ENCODE peak calls at places on chromosomes 16 and 17, in six cellular contexts. One of them, this sample, is unnamed.

GRCh38 chr16:66588981-66589713 is 9.9 kb downstream of the CMTM2 start:
- DNase-seq in caudate nucleus: no peak
- DNase-seq in occipital lobe: no peak
- DNase-seq in stimulated activated CD8-positive, alpha-beta memory T cell treated with anti-CD3 and anti-CD28 coated beads, Interleukin-7, amount 100 ng/mL, for 1 hour: peak; percentile 21
- DNase-seq in midbrain: peak; percentile 25
- DNase-seq in Kasumi-1: peak; percentile 77
- DNase-seq in this sample: no peak

GRCh38 chr17:10032142-10032541 is 127.1 kb upstream of the RCVRN start:
- DNase-seq in midbrain: no peak
- DNase-seq in stimulated activated CD8-positive, alpha-beta memory T cell treated with anti-CD3 and anti-CD28 coated beads, Interleukin-7, amount 100 ng/mL, for 1 hour: no peak
- DNase-seq in caudate nucleus: no peak
- DNase-seq in occipital lobe: no peak
- DNase-seq in Kasumi-1: no peak
- DNase-seq in this sample: no peak

GRCh38 chr16:24070851-24071250 is 185.3 kb upstream of the CACNG3 start:
- DNase-seq in Kasumi-1: peak; percentile 32
- DNase-seq in midbrain: peak; percentile 4
- DNase-seq in stimulated activated CD8-positive, alpha-beta memory T cell treated with anti-CD3 and anti-CD28 coated beads, Interleukin-7, amount 100 ng/mL, for 1 hour: no peak
- DNase-seq in caudate nucleus: no peak
- DNase-seq in occipital lobe: no peak
- DNase-seq in this sample: no peak

GRCh38 chr16:16041196-16041892 is 91.9 kb downstream of the ABCC1 start:
- DNase-seq in stimulated activated CD8-positive, alpha-beta memory T cell treated with anti-CD3 and anti-CD28 coated beads, Interleukin-7, amount 100 ng/mL, for 1 hour: no peak
- DNase-seq in midbrain: no peak
- DNase-seq in caudate nucleus: no peak
- DNase-seq in occipital lobe: no peak
- DNase-seq in Kasumi-1: no peak
- DNase-seq in this sample: no peak

GRCh38 chr16:27470567-27471431 is 68.8 kb downstream of the IL21R start:
- DNase-seq in Kasumi-1: no peak
- DNase-seq in midbrain: no peak
- DNase-seq in caudate nucleus: no peak
- DNase-seq in stimulated activated CD8-positive, alpha-beta memory T cell treated with anti-CD3 and anti-CD28 coated beads, Interleukin-7, amount 100 ng/mL, for 1 hour: no peak
- DNase-seq in occipital lobe: no peak
- DNase-seq in this sample: no peak

GRCh38 chr17:15740570-15741120 is 8.6 kb downstream of the TBC1D26 start:
- DNase-seq in stimulated activated CD8-positive, alpha-beta memory T cell treated with anti-CD3 and anti-CD28 coated beads, Interleukin-7, amount 100 ng/mL, for 1 hour: no peak
- DNase-seq in caudate nucleus: no peak
- DNase-seq in midbrain: no peak
- DNase-seq in occipital lobe: no peak
- DNase-seq in Kasumi-1: no peak
- DNase-seq in this sample: no peak

GRCh38 chr17:64786337-64786736 is 124.2 kb upstream of the SMURF2 start:
- DNase-seq in stimulated activated CD8-positive, alpha-beta memory T cell treated with anti-CD3 and anti-CD28 coated beads, Interleukin-7, amount 100 ng/mL, for 1 hour: no peak
- DNase-seq in midbrain: no peak
- DNase-seq in occipital lobe: no peak
- DNase-seq in caudate nucleus: no peak
- DNase-seq in Kasumi-1: no peak
- DNase-seq in this sample: no peak

GRCh38 chr17:72697602-72698146 is 394.8 kb downstream of the SLC39A11 start:
- DNase-seq in stimulated activated CD8-positive, alpha-beta memory T cell treated with anti-CD3 and anti-CD28 coated beads, Interleukin-7, amount 100 ng/mL, for 1 hour: no peak
- DNase-seq in Kasumi-1: no peak
- DNase-seq in midbrain: peak; percentile 76
- DNase-seq in caudate nucleus: no peak
- DNase-seq in occipital lobe: peak; percentile 52
- DNase-seq in this sample: peak; percentile 12

GRCh38 chr17:29596811-29597210 is 3.9 kb downstream of the ANKRD13B start:
- DNase-seq in midbrain: no peak
- DNase-seq in occipital lobe: no peak
- DNase-seq in stimulated activated CD8-positive, alpha-beta memory T cell treated with anti-CD3 and anti-CD28 coated beads, Interleukin-7, amount 100 ng/mL, for 1 hour: no peak
- DNase-seq in caudate nucleus: no peak
- DNase-seq in Kasumi-1: no peak
- DNase-seq in this sample: no peak

GRCh38 chr16:12539185-12539929 is 264.3 kb downstream of the CPPED1 start:
- DNase-seq in midbrain: no peak
- DNase-seq in stimulated activated CD8-positive, alpha-beta memory T cell treated with anti-CD3 and anti-CD28 coated beads, Interleukin-7, amount 100 ng/mL, for 1 hour: no peak
- DNase-seq in Kasumi-1: no peak
- DNase-seq in occipital lobe: no peak
- DNase-seq in caudate nucleus: no peak
- DNase-seq in this sample: no peak

GRCh38 chr16:70495425-70496182 is 27.8 kb downstream of the COG4 start:
- DNase-seq in stimulated activated CD8-positive, alpha-beta memory T cell treated with anti-CD3 and anti-CD28 coated beads, Interleukin-7, amount 100 ng/mL, for 1 hour: no peak
- DNase-seq in occipital lobe: no peak
- DNase-seq in caudate nucleus: no peak
- DNase-seq in midbrain: no peak
- DNase-seq in Kasumi-1: no peak
- DNase-seq in this sample: no peak

This sample was measured in amygdala.